ENCODE peak calls at places on chromosomes 11 and 22, in nine cellular contexts. H is heart left ventricle; T is HAP-1; I is lower lobe of right lung; N is CD4-positive, alpha-beta memory T cell; U is SJSA1; G is PC-3; F is mammary epithelial cell; D is neuronal stem cell. X is an unnamed sample. For H3K4me1, the result is how much of the 10 kb centered on the place peaks cover.

GRCh38 chr22:19121631-19122142 is 525 bp downstream of the DGCR2 start:
- DNase-seq in U (peak), G (peak), N (no peak), T (peak), F (peak), I (peak), D (peak), H (peak), X (no peak)

GRCh38 chr11:72039108-72039850 is 40.6 kb downstream of the IL18BP start:
- DNase-seq in D (no peak), T (no peak), F (no peak), G (no peak), I (peak), U (no peak), N (no peak), H (no peak), X (no peak)

GRCh38 chr11:102527701-102528100 is 2.8 kb downstream of the MMP7 start:
- DNase-seq in T (no peak), D (no peak), F (no peak), H (no peak), U (no peak), N (no peak), I (no peak), G (peak), X (no peak)

GRCh38 chr11:7677801-7678201 is 4.5 kb upstream of the CYB5R2 start:
- DNase-seq in N (no peak), T (no peak), I (no peak), U (no peak), F (no peak), H (no peak), D (no peak), G (peak), X (no peak)

GRCh38 chr11:57885298-57886035 is 123.9 kb downstream of the CTNND1 start:
- DNase-seq in H (no peak), I (no peak), N (no peak), T (no peak), F (peak), G (peak), U (no peak), D (peak), X (peak)

GRCh38 chr11:134170909-134171281 is 52.9 kb downstream of the NCAPD3 start:
- DNase-seq in T (no peak), H (no peak), F (no peak), G (no peak), I (no peak), U (no peak), D (no peak), N (no peak), X (no peak)

GRCh38 chr22:35489225-35489624 is 51.4 kb upstream of the RASD2 start:
- DNase-seq in H (no peak), U (no peak), G (peak), T (no peak), I (no peak), D (no peak), F (peak), N (no peak), X (no peak)

GRCh38 chr22:47190957-47191323 is 428.5 kb downstream of the TBC1D22A start:
- DNase-seq in U (no peak), T (no peak), D (no peak), N (no peak), F (no peak), I (peak), H (no peak), G (no peak), X (peak)

DNA sequence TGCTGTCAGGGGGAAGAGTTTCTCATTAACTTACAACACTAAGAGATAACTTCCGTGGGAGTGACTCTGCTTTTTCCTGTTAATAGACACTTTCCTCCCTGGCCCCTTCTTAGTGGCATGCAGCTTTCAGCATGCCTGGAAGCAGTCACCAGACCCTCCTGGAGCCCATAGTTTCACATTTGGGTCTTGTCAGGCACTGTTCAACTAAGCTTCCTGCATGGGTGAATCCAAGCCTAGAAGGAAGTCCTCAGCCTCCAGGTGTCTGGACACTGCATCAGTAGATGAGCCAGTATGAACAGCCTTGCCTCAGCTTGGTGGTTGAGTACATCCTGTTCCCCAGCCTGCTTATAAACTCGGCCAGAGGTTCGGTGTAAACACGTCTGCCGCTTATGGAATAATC is 68.1 kb downstream of the PPP6R3 start:
- DNase-seq in D (no peak), F (no peak), N (peak), G (no peak), T (no peak), U (no peak), I (no peak), H (no peak), X (no peak)
- H3K4me1 ChIP-seq in D (under half), F (under half), N (under half), G (under half), T (under half), U (under half), I (under half), H (under half), X (half or more)

GRCh38 chr11:73750238-73750637 is 10.6 kb downstream of the RAB6A start:
- DNase-seq in G (no peak), N (no peak), T (no peak), F (no peak), I (no peak), U (no peak), D (no peak), H (no peak), X (no peak)

GRCh38 chr11:73755670-73756069 is 5.2 kb downstream of the RAB6A start:
- DNase-seq in G (no peak), F (no peak), H (no peak), T (no peak), U (no peak), N (no peak), D (no peak), I (no peak), X (no peak)

GRCh38 chr11:73752216-73752867 is 8.5 kb downstream of the RAB6A start:
- DNase-seq in H (no peak), D (no peak), T (no peak), U (no peak), N (no peak), F (peak), I (peak), G (no peak), X (no peak)

GRCh38 chr11:73753938-73754337 is 6.9 kb downstream of the RAB6A start:
- DNase-seq in H (no peak), T (no peak), G (no peak), I (no peak), U (no peak), D (no peak), N (no peak), F (no peak), X (no peak)

GRCh38 chr11:73752903-73753302 is 8.0 kb downstream of the RAB6A start:
- DNase-seq in I (peak), N (no peak), T (no peak), D (no peak), G (no peak), U (no peak), H (no peak), F (no peak), X (no peak)
- H3K4me1 ChIP-seq in I (half or more), N (under half), T (under half), D (under half), G (under half), U (under half), H (under half), F (under half), X (half or more)

DNA sequence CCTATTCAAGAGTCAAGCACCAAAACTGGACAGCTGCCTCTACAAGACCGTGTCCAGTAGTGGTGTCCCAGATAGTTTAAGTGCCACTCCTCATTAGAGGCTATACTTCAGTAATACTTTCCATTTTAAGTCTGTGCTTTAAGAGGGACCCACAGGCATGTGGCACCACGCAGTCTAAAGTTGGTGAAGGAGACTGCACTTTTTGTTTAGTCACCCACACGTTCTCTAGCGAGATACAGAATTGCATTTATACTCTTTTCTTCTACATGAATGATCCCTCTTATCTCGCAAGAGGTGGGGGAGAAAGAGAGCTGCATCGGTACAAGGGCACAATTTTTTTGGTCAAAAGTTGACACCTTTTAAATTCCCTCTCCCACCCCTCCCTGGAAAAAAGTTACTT is 41.5 kb downstream of the DDX6 start:
- DNase-seq in U (no peak), G (no peak), I (no peak), H (no peak), D (no peak), N (no peak), T (no peak), F (no peak), X (no peak)
- H3K4me1 ChIP-seq in U (under half), G (under half), I (under half), H (under half), D (under half), N (under half), T (under half), F (under half), X (under half)

GRCh38 chr11:114609429-114609828 is 13.8 kb upstream of the NXPE4 start:
- DNase-seq in D (no peak), I (no peak), H (no peak), G (no peak), N (no peak), F (no peak), U (no peak), T (no peak), X (no peak)

GRCh38 chr11:114607753-114608459 is 12.3 kb upstream of the NXPE4 start:
- DNase-seq in U (no peak), H (no peak), N (no peak), D (no peak), F (peak), I (no peak), G (peak), T (no peak), X (no peak)

GRCh38 chr11:114612686-114613085 is 17.1 kb upstream of the NXPE4 start:
- DNase-seq in H (no peak), U (no peak), T (no peak), N (no peak), D (no peak), F (no peak), G (no peak), I (no peak), X (peak)

GRCh38 chr11:114610984-114611944 is 15.7 kb upstream of the NXPE4 start:
- DNase-seq in D (no peak), I (no peak), F (no peak), H (no peak), T (no peak), N (no peak), U (no peak), G (no peak), X (peak)

DNA sequence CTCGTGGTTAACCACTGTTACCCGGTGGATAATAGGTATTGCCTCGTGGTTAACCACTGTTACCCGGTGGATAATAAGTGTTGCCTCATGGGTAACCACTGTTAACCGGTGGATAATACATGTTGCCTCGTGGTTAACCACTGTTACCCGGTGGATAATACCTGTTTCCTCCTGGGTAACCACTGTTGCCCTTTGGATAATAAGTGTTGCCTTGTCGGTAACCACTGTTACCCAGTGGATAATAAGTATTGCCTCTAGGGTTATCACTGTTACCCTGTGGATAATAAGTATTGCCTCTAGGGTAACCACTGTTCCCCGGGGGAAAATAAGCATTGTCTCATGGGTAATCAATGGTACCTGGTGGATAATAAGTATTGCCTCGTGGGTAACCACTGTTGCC is 15.0 kb upstream of the NXPE4 start:
- DNase-seq in F (no peak), D (no peak), G (no peak), T (no peak), I (no peak), U (no peak), H (no peak), N (no peak), X (peak)
- H3K4me1 ChIP-seq in F (under half), D (under half), G (under half), T (under half), I (under half), U (under half), H (under half), N (under half), X (under half)